ENCODE peak calls at places on chromosomes 7 and 10, in eight cellular contexts. G is MM.1S, I is SK-N-SH, W is neural progenitor cell, E is HCT116, J is GM23338, O is hepatocyte, V is PC-3. U is an unnamed sample. For H3K4me1, the result is how much of the 10 kb centered on the place peaks cover.

GRCh38 chr7:120628233-120628632 is 229.7 kb downstream of the TSPAN12 start:
- DNase-seq in G (no peak), I (no peak), W (no peak), E (no peak), J (no peak), O (no peak), V (no peak), U (no peak)

GRCh38 chr10:54130394-54130793 is 670.6 kb downstream of the PCDH15 start:
- DNase-seq in G (no peak), I (no peak), W (no peak), E (no peak), J (peak), O (no peak), V (no peak), U (no peak)

GRCh38 chr7:774161-775109 is 47.4 kb upstream of the PRKAR1B start:
- DNase-seq in G (no peak), I (peak), W (peak), E (peak), J (peak), O (peak), V (peak), U (peak)

GRCh38 chr7:24828871-24829661 is 71.8 kb upstream of the GSDME start:
- DNase-seq in G (no peak), I (no peak), W (no peak), E (no peak), J (no peak), O (peak), V (no peak), U (no peak)

GRCh38 chr10:71396084-71396713 is 521 bp upstream of the CDH23 start:
- DNase-seq in G (no peak), I (peak), W (peak), E (no peak), J (peak), O (peak), V (no peak), U (no peak)

GRCh38 chr10:70776455-70777005 is 8.6 kb downstream of the TBATA start:
- DNase-seq in G (no peak), I (no peak), W (no peak), E (no peak), J (no peak), O (no peak), V (no peak), U (no peak)

GRCh38 chr7:88146611-88147010 is 73.2 kb downstream of the SRI start:
- DNase-seq in G (no peak), I (no peak), W (no peak), E (no peak), J (no peak), O (peak), V (no peak), U (no peak)

GRCh38 chr7:159142204-159142603 is 2.5 kb downstream of the VIPR2 start:
- DNase-seq in G (no peak), I (no peak), W (no peak), E (no peak), J (peak), O (no peak), V (no peak), U (no peak)

GRCh38 chr10:18400201-18400910 is 251.0 kb downstream of the NSUN6 start:
- DNase-seq in G (peak), I (peak), W (peak), E (no peak), J (peak), O (peak), V (no peak), U (no peak)

GRCh38 chr7:44733708-44734481 is 14.8 kb upstream of the ZMIZ2 start:
- DNase-seq in G (no peak), I (no peak), W (no peak), E (peak), J (no peak), O (no peak), V (peak), U (no peak)

GRCh38 chr10:20817116-20817515 is 80.0 kb downstream of the NEBL start:
- DNase-seq in G (no peak), I (no peak), W (no peak), E (no peak), J (no peak), O (no peak), V (no peak), U (no peak)

GRCh38 chr7:46301677-46302076 is 380.6 kb upstream of the IGFBP3 start:
- DNase-seq in G (no peak), I (no peak), W (no peak), E (no peak), J (no peak), O (no peak), V (peak), U (no peak)

GRCh38 chr7:51317582-51317910 is 937 bp upstream of the COBL start:
- DNase-seq in G (no peak), I (no peak), W (peak), E (no peak), J (peak), O (no peak), V (no peak), U (no peak)

GRCh38 chr10:33412261-33413092 is 78.0 kb upstream of the NRP1 start:
- DNase-seq in G (no peak), I (no peak), W (no peak), E (no peak), J (no peak), O (peak), V (peak), U (no peak)

GRCh38 chr10:19579841-19580240 is 236.4 kb upstream of the PLXDC2 start:
- DNase-seq in G (no peak), I (peak), W (no peak), E (no peak), J (no peak), O (no peak), V (no peak), U (no peak)

GRCh38 chr7:37901236-37901827 is 15.3 kb downstream of the SFRP4 start:
- DNase-seq in G (peak), I (peak), W (peak), E (peak), J (peak), O (peak), V (peak), U (peak)

GRCh38 chr10:45243261-45243660 is 72.1 kb downstream of the OR13A1 start:
- DNase-seq in G (no peak), I (no peak), W (no peak), E (no peak), J (no peak), O (no peak), V (no peak), U (no peak)

GRCh38 chr7:4045450-4045849 is 636.6 kb upstream of the FOXK1 start:
- DNase-seq in G (no peak), I (no peak), W (no peak), E (no peak), J (no peak), O (no peak), V (no peak), U (no peak)

GRCh38 chr10:81600185-81600584 is 274.8 kb upstream of the NRG3 start:
- DNase-seq in G (no peak), I (no peak), W (no peak), E (no peak), J (no peak), O (no peak), V (peak), U (no peak)

GRCh38 chr7:118872568-118872967 is 648.1 kb downstream of the ANKRD7 start:
- DNase-seq in G (peak), I (no peak), W (no peak), E (peak), J (no peak), O (peak), V (peak), U (no peak)

GRCh38 chr7:41685684-41686083 is 17.2 kb downstream of the INHBA start:
- DNase-seq in G (no peak), I (no peak), W (no peak), E (no peak), J (no peak), O (no peak), V (peak), U (no peak)

GRCh38 chr10:53886325-53887300 is 914.4 kb downstream of the PCDH15 start:
- DNase-seq in G (no peak), I (no peak), W (no peak), E (no peak), J (no peak), O (peak), V (peak), U (no peak)

GRCh38 chr7:23105644-23106490 is at the start of gene KLHL7:
- DNase-seq in G (peak), I (peak), W (peak), E (peak), J (peak), O (peak), V (peak), U (peak)
- TF ChIP-seq CTCF in G (peak), I (peak), W (no peak), E (peak), J (no peak), O (peak), V (no peak), U (no peak)

GRCh38 chr7:123647106-123647730 is 8.4 kb upstream of the LMOD2 start:
- DNase-seq in G (no peak), I (no peak), W (no peak), E (no peak), J (no peak), O (no peak), V (peak), U (no peak)

GRCh38 chr7:123645516-123645915 is 10.2 kb upstream of the LMOD2 start:
- DNase-seq in G (no peak), I (no peak), W (peak), E (no peak), J (no peak), O (no peak), V (no peak), U (no peak)

GRCh38 chr7:123640583-123640982 is 15.1 kb upstream of the LMOD2 start:
- DNase-seq in G (no peak), I (no peak), W (no peak), E (no peak), J (no peak), O (no peak), V (no peak), U (no peak)

GRCh38 chr7:123641901-123642300 is 13.8 kb upstream of the LMOD2 start:
- DNase-seq in G (no peak), I (no peak), W (peak), E (no peak), J (no peak), O (no peak), V (no peak), U (no peak)

GRCh38 chr7:123643495-123644428 is 11.9 kb upstream of the LMOD2 start:
- DNase-seq in G (no peak), I (peak), W (peak), E (peak), J (peak), O (peak), V (peak), U (no peak)
- TF ChIP-seq EZH2phosphoT487 in G (no peak), I (no peak), W (no peak), E (no peak), J (no peak), O (no peak), V (no peak), U (no peak)

GRCh38 chr7:155619634-155620271 is 24.7 kb upstream of the RBM33 start:
- DNase-seq in G (no peak), I (no peak), W (no peak), E (no peak), J (no peak), O (no peak), V (no peak), U (no peak)

GRCh38 chr7:155621418-155621980 is 23.0 kb upstream of the RBM33 start:
- DNase-seq in G (no peak), I (no peak), W (no peak), E (no peak), J (no peak), O (no peak), V (no peak), U (no peak)

GRCh38 chr7:155620497-155620896 is 24.0 kb upstream of the RBM33 start:
- DNase-seq in G (no peak), I (no peak), W (no peak), E (no peak), J (no peak), O (no peak), V (no peak), U (no peak)

DNA sequence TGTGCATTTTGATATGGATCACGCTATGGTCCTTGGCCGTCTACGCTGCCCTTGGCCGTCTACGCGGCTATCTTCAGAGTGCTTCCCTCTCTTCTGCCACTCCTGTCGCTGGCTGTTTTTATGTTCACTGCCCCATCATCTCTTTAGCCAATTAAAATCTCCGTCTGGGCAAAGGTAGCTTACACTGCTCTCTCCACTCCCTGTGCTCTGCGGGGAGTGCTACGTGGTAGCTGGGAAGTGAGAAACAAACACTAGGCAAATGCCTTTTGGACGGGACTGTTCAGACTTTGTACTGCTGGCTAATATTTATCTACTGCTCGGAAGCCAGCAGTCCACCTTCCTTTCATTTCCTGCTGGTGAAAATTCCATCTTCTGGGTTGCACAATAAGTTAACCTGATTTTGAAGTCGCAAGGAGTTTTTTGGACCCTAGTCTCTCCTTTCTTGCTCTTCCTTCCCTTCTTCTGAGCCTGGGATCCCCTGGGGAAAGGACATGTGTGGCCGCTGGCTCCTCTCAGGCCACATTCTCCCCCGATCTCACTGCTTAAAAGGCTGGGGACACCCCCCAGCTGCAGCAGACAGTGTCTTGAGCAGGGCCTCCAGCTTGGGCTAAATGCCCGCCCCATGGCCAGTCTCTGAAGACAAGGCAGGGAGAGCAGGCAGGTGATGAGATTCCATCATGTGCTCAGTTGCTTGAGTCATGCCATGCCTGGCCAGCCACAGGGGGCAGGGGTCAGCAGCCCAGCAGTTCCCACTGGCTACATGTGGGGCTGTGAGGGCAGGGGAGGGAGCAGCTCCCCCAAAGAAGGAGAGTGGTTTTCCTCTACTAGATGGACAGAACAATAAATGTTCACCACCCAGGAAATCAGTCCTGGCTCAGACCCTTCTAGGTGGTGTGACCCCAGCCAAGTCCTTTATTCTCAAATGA is 25.5 kb upstream of the RBM33 start:
- DNase-seq in G (no peak), I (no peak), W (no peak), E (no peak), J (peak), O (peak), V (no peak), U (no peak)
- H3K4me1 ChIP-seq in G (under half), I (under half), W (under half), E (under half), J (under half), O (under half), V (under half), U (under half)

DNA sequence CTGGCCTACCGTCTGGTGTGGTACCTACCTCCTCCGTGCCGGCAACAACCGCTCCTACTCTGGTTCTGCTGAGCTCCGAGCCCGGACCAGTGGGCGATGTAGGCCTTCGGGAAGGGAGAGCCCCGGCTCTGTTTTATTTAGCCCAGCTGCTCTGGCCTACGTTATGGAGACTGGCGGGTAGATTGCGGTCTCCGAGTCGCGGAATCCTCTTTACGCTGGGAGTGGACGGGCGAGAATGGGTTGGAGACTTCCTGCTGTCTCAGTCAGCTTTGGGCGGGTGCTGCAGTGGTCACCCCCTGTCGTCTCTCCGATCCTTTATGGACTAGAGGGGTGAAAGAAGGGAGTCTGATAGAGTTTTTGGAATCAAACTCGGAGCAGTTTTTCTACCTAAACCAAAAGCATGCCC is 406 bp downstream of the CBLL1 start:
- DNase-seq in G (no peak), I (no peak), W (no peak), E (no peak), J (no peak), O (no peak), V (no peak), U (no peak)
- TF ChIP-seq CTCF in G (no peak), I (no peak), W (no peak), E (no peak), J (no peak), O (no peak), V (no peak), U (no peak)

GRCh38 chr10:102927311-102928010 is 9.4 kb downstream of the CNNM2 start:
- DNase-seq in G (no peak), I (no peak), W (no peak), E (no peak), J (no peak), O (no peak), V (no peak), U (no peak)
- TF ChIP-seq EZH2phosphoT487 in G (no peak), I (no peak), W (no peak), E (no peak), J (no peak), O (no peak), V (no peak), U (no peak)

GRCh38 chr7:148868378-148868674 is 15.8 kb downstream of the EZH2 start:
- DNase-seq in G (no peak), I (no peak), W (no peak), E (no peak), J (no peak), O (no peak), V (no peak), U (no peak)

GRCh38 chr7:148863324-148863723 is 20.8 kb downstream of the EZH2 start:
- DNase-seq in G (no peak), I (no peak), W (no peak), E (no peak), J (no peak), O (no peak), V (no peak), U (no peak)

GRCh38 chr7:148865283-148865682 is 18.8 kb downstream of the EZH2 start:
- DNase-seq in G (no peak), I (no peak), W (no peak), E (no peak), J (no peak), O (no peak), V (peak), U (no peak)

GRCh38 chr7:148867571-148868377 is 16.3 kb downstream of the EZH2 start:
- DNase-seq in G (peak), I (no peak), W (no peak), E (no peak), J (peak), O (no peak), V (no peak), U (peak)

DNA sequence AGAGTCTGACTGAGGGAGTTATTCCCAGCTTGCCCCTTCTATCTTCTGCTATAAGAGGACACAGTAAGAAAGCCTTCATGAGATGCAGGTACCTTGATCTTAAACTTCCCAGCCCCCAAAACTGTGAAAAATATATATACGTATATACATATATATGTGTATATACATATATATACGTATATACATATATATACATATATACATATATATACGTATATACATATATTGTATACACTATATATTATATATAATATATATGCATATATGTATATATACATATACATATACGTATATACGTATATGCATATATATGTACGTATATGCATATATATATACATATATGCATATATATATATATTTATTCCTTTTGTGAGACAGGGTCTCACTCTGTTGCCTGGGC is 17.7 kb downstream of the EZH2 start:
- DNase-seq in G (no peak), I (no peak), W (no peak), E (no peak), J (no peak), O (no peak), V (no peak), U (no peak)
- H3K4me1 ChIP-seq in G (under half), I (under half), W (under half), E (under half), J (under half), O (under half), V (under half), U (under half)

GRCh38 chr7:73593207-73594045 is 15.0 kb upstream of the TBL2 start:
- DNase-seq in G (no peak), I (no peak), W (no peak), E (no peak), J (no peak), O (no peak), V (no peak), U (no peak)
- TF ChIP-seq CTCF in G (peak), I (no peak), W (no peak), E (no peak), J (no peak), O (no peak), V (no peak), U (peak)

GRCh38 chr7:40474790-40475680 is 340.2 kb downstream of the SUGCT start:
- DNase-seq in G (peak), I (no peak), W (no peak), E (no peak), J (no peak), O (no peak), V (peak), U (no peak)

GRCh38 chr7:40470817-40471216 is 336.0 kb downstream of the SUGCT start:
- DNase-seq in G (no peak), I (no peak), W (no peak), E (no peak), J (no peak), O (no peak), V (no peak), U (no peak)

GRCh38 chr7:40470111-40470736 is 335.4 kb downstream of the SUGCT start:
- DNase-seq in G (no peak), I (no peak), W (no peak), E (no peak), J (no peak), O (peak), V (no peak), U (no peak)

GRCh38 chr7:40471891-40472290 is 337.1 kb downstream of the SUGCT start:
- DNase-seq in G (no peak), I (no peak), W (no peak), E (no peak), J (no peak), O (no peak), V (no peak), U (no peak)

DNA sequence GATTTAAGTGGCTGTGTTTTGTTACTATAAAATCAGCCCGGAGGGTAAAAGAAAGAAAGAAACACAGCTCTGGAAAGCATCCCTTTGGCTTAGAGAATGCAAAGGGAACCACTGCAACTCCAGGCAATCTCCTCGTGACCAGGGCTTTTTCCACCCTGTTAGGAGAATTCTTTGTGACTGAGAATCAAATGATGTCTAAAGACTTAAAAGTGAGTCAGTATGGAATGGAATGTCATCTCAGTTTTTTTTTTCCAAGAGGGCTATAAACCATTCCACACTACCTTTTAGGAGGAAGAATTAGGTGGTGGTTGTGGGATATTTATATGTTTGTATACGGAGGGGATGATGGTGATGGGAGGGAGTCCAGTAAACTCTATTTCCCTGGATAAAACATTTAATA is 334.7 kb downstream of the SUGCT start:
- DNase-seq in G (no peak), I (no peak), W (no peak), E (no peak), J (no peak), O (peak), V (peak), U (no peak)
- TF ChIP-seq EZH2phosphoT487 in G (no peak), I (no peak), W (no peak), E (no peak), J (no peak), O (no peak), V (no peak), U (no peak)